ENCODE peak calls at places on chromosomes 6 and 20, in six cellular contexts. E is fibroblast of lung, P is IMR-90, A is colonic mucosa, S is small intestine, B is PC-3. L is an unnamed sample. For H3K4me1, the result is how much of the 10 kb centered on the place peaks cover.

GRCh38 chr20:15834857-15835256 is 738.4 kb downstream of the KIF16B start:
- DNase-seq in E (no peak), A (no peak), S (no peak), B (peak), P (no peak), L (no peak)

GRCh38 chr20:50108571-50109235 is 4.2 kb downstream of the UBE2V1 start:
- DNase-seq in P (no peak), S (no peak), B (peak), E (no peak), A (no peak), L (no peak)

GRCh38 chr6:34350100-34350936 is 42.2 kb downstream of the NUDT3 start:
- DNase-seq in S (no peak), E (no peak), B (peak), A (no peak), P (peak), L (no peak)

GRCh38 chr6:166996406-166996805 is 2.8 kb upstream of the CEP43 start:
- DNase-seq in S (no peak), P (peak), A (no peak), E (peak), B (no peak), L (no peak)

GRCh38 chr20:50226093-50226974 is 35.7 kb downstream of the CEBPB start:
- DNase-seq in A (peak), P (peak), E (peak), B (no peak), S (no peak), L (peak)

GRCh38 chr20:50774515-50774914 is 20.3 kb upstream of the BCAS4 start:
- DNase-seq in E (no peak), S (no peak), P (no peak), A (no peak), B (no peak), L (no peak)

GRCh38 chr6:18034798-18035202 is 47.4 kb upstream of the KIF13A start:
- DNase-seq in A (peak), E (peak), B (no peak), S (peak), P (peak), L (no peak)

GRCh38 chr6:27539551-27539950 is 66.6 kb upstream of the ZNF184 start:
- DNase-seq in S (no peak), B (no peak), A (no peak), P (no peak), E (no peak), L (no peak)

GRCh38 chr6:65818576-65818975 is 111.5 kb upstream of the EYS start:
- DNase-seq in S (no peak), B (no peak), A (no peak), E (no peak), P (no peak), L (no peak)

GRCh38 chr6:73580247-73581149 is 59.7 kb upstream of the EEF1A1 start:
- DNase-seq in B (peak), A (peak), P (peak), S (peak), E (peak), L (peak)

GRCh38 chr20:49942942-49943341 is 6.7 kb downstream of the RNF114 start:
- DNase-seq in B (no peak), A (no peak), E (no peak), S (no peak), P (no peak), L (no peak)

GRCh38 chr6:149750136-149750609 is 632 bp downstream of the PCMT1 start:
- DNase-seq in S (peak), E (peak), P (peak), B (peak), A (peak), L (peak)

GRCh38 chr20:37223053-37223452 is 38.6 kb downstream of the GHRH start:
- DNase-seq in E (peak), A (no peak), P (peak), S (peak), B (peak), L (no peak)

GRCh38 chr20:51437182-51437923 is 105.2 kb downstream of the NFATC2 start:
- DNase-seq in B (no peak), E (peak), S (no peak), P (no peak), A (no peak), L (no peak)

GRCh38 chr6:33839399-33840063 is 35.7 kb upstream of the MLN start:
- DNase-seq in A (no peak), B (no peak), S (no peak), E (no peak), P (no peak), L (no peak)

GRCh38 chr6:136550045-136550329 is 235 bp downstream of the MAP7 start:
- DNase-seq in A (no peak), P (no peak), E (no peak), S (no peak), B (no peak), L (no peak)

GRCh38 chr6:157478926-157479325 is 97.9 kb downstream of the ZDHHC14 start:
- DNase-seq in P (no peak), S (no peak), B (no peak), A (no peak), E (no peak), L (no peak)

GRCh38 chr6:110609101-110609500 is 132.7 kb upstream of the SLC22A16 start:
- DNase-seq in S (no peak), B (no peak), P (peak), E (peak), A (no peak), L (no peak)

GRCh38 chr20:9038791-9039190 is 30.1 kb upstream of the PLCB4 start:
- DNase-seq in P (peak), B (no peak), S (no peak), E (peak), A (no peak), L (no peak)

GRCh38 chr6:38673397-38674165 is 29.4 kb downstream of the GLO1 start:
- DNase-seq in P (no peak), E (no peak), B (peak), A (no peak), S (no peak), L (no peak)

GRCh38 chr6:67933278-67933677 is 701.8 kb upstream of the ADGRB3 start:
- DNase-seq in A (no peak), B (peak), P (no peak), S (no peak), E (no peak), L (no peak)

GRCh38 chr6:73521351-73522254 is 771 bp upstream of the EEF1A1 start:
- DNase-seq in P (peak), S (peak), B (peak), E (peak), A (no peak), L (no peak)

GRCh38 chr6:44676826-44677433 is 289.4 kb downstream of the CDC5L start:
- DNase-seq in E (no peak), A (no peak), S (no peak), B (peak), P (no peak), L (no peak)

GRCh38 chr6:3509326-3509725 is 52.5 kb upstream of the SLC22A23 start:
- DNase-seq in B (peak), A (no peak), E (no peak), S (no peak), P (peak), L (no peak)

GRCh38 chr6:33688451-33689147 is 22.9 kb downstream of the UQCC2 start:
- DNase-seq in S (no peak), P (no peak), E (no peak), B (no peak), A (no peak), L (no peak)

GRCh38 chr6:49579649-49580048 is 29.2 kb downstream of the C6orf141 start:
- DNase-seq in B (no peak), A (no peak), E (no peak), S (no peak), P (no peak), L (no peak)

GRCh38 chr6:167827062-167827587 is 414 bp downstream of the AFDN start:
- DNase-seq in B (peak), S (no peak), E (no peak), P (no peak), A (no peak), L (peak)

DNA sequence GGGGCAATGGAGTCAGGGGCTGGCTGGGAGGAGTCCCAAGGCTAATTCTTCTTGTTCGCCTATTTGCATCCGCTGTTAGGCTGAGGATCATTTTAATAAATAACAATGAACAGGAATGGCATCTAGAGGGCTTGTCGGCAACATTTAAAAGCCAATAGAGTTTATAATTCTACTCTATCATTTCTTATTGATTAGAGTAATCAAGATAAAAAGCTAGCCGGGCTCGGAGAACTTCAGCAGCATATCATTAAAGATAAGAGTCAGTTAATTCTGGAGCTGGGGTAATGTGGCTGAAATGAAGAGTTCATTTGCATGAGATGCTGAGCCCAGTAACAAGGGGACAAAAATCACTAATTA is 41.9 kb upstream of the OSTM1 start:
- DNase-seq in B (no peak), S (no peak), A (no peak), P (no peak), E (no peak), L (no peak)
- H3K4me1 ChIP-seq in B (under half), S (under half), A (under half), P (under half), E (under half), L (under half)

GRCh38 chr6:144151010-144151727 is 852 bp downstream of the STX11 start:
- DNase-seq in A (peak), E (peak), S (peak), B (peak), P (no peak), L (peak)
- H3K27ac ChIP-seq in A (peak), E (no peak), S (no peak), B (no peak), P (no peak), L (peak)

DNA sequence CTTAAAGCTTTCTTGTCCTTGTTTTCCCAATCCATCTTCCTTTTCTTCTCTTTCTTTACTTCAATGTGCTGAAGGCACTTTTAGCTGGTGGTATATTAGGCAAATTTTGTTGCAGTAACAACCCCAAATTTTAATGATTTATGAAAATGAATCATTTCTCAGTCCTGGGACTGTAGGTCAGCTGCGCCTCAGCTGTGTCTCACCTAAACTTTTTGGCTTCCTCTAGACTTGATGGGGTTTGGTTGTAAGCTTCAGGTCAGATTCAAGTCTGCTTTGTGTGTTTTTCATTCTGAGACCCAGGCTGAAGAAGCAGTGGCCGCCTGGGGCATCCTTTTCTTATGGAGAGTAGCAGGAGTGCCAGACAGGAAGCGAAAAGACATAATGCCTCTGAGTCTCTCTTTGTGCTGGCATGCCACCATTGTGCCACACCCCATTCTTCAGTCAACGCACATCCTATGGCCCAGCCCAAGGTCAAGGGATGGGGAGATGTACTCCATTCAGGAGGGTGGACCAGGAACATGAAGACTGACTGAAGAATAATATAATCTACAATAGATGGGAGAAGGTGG is 28.9 kb upstream of the CD83 start:
- DNase-seq in E (no peak), P (no peak), A (no peak), B (peak), S (peak), L (no peak)
- H3K4me3 ChIP-seq in E (no peak), P (no peak), A (no peak), B (no peak), S (no peak), L (no peak)

GRCh38 chr20:19888269-19888669 is 128.9 kb upstream of the NAA20 start:
- DNase-seq in S (peak), P (no peak), A (peak), B (no peak), E (no peak), L (no peak)
- H3K4me1 ChIP-seq in S (under half), P (under half), A (under half), B (half or more), E (under half), L (under half)

GRCh38 chr6:31161216-31162126 is 3.1 kb downstream of the TCF19 start:
- DNase-seq in P (no peak), A (no peak), S (no peak), E (no peak), B (no peak), L (no peak)
- H3K27ac ChIP-seq in P (no peak), A (no peak), S (no peak), E (no peak), B (no peak), L (no peak)